ENCODE peak calls at places on chromosomes 13 and 19, in nine cellular contexts. C is suprapubic skin, I is endodermal cell, T is transverse colon, N is thoracic aorta, W is Peyer's patch, S is heart right ventricle, A is tibial nerve, V is sigmoid colon. J is an unnamed sample.
A peak's percentile ranks its signal among the peaks of the same experiment; 100 is the strongest.

GRCh38 chr19:58397533-58398037 is 2.1 kb downstream of the RNF225 start:
- DNase-seq in C (no peak), I (peak; percentile 55), T (no peak), N (no peak), W (no peak), S (no peak), A (no peak), V (peak; percentile 42), J (no peak)

GRCh38 chr13:34035676-34036325 is 217.9 kb downstream of the RFC3 start:
- DNase-seq in C (no peak), I (no peak), T (no peak), N (no peak), W (no peak), S (no peak), A (no peak), V (no peak), J (no peak)

GRCh38 chr13:32448224-32448623 is 20.3 kb upstream of the N4BP2L1 start:
- DNase-seq in C (no peak), I (no peak), T (no peak), N (no peak), W (no peak), S (no peak), A (no peak), V (no peak), J (no peak)

GRCh38 chr19:33405491-33406461 is 32.3 kb downstream of the CEBPG start:
- DNase-seq in C (peak; percentile 64), I (no peak), T (no peak), N (no peak), W (no peak), S (no peak), A (no peak), V (peak; percentile 71), J (peak; percentile 41)

GRCh38 chr19:16367269-16367683 is 42.6 kb downstream of the KLF2 start:
- DNase-seq in C (no peak), I (no peak), T (no peak), N (no peak), W (peak; percentile 78), S (no peak), A (no peak), V (peak; percentile 27), J (no peak)

GRCh38 chr13:110425444-110425780 is 118.3 kb downstream of the COL4A2 start:
- DNase-seq in C (no peak), I (no peak), T (no peak), N (no peak), W (no peak), S (no peak), A (no peak), V (no peak), J (no peak)

GRCh38 chr13:101698400-101698799 is 245.9 kb downstream of the ITGBL1 start:
- DNase-seq in C (no peak), I (no peak), T (no peak), N (no peak), W (no peak), S (no peak), A (no peak), V (no peak), J (no peak)

GRCh38 chr13:110616103-110617101 is 1.1 kb downstream of the NAXD start:
- DNase-seq in C (no peak), I (peak; percentile 69), T (peak; percentile 52), N (peak; percentile 30), W (peak; percentile 41), S (no peak), A (no peak), V (no peak), J (peak; percentile 77)

GRCh38 chr19:16417660-16418596 is 53.8 kb downstream of the EPS15L1 start:
- DNase-seq in C (no peak), I (peak; percentile 94), T (peak; percentile 55), N (no peak), W (peak; percentile 83), S (peak; percentile 58), A (peak; percentile 76), V (peak; percentile 81), J (no peak)

GRCh38 chr13:32142956-32143375 is 111.4 kb downstream of the FRY start:
- DNase-seq in C (no peak), I (peak; percentile 60), T (no peak), N (no peak), W (no peak), S (no peak), A (no peak), V (no peak), J (no peak)

GRCh38 chr19:19193926-19194325 is 1.9 kb downstream of the RFXANK start:
- DNase-seq in C (no peak), I (no peak), T (no peak), N (no peak), W (no peak), S (no peak), A (no peak), V (no peak), J (no peak)

GRCh38 chr19:18932216-18932841 is 8.7 kb downstream of the HOMER3 start:
- DNase-seq in C (peak; percentile 88), I (peak; percentile 99), T (peak; percentile 90), N (peak; percentile 30), W (peak; percentile 78), S (peak; percentile 69), A (peak; percentile 73), V (peak; percentile 87), J (peak; percentile 85)

GRCh38 chr19:23415561-23416191 is 20.4 kb upstream of the ZNF91 start:
- DNase-seq in C (no peak), I (peak; percentile 96), T (peak; percentile 86), N (no peak), W (no peak), S (peak; percentile 36), A (no peak), V (no peak), J (no peak)

GRCh38 chr19:41908724-41909464 is 19.4 kb downstream of the ERFL start:
- DNase-seq in C (no peak), I (no peak), T (no peak), N (no peak), W (no peak), S (no peak), A (no peak), V (no peak), J (no peak)

GRCh38 chr13:25973085-25973484 is 78.7 kb downstream of the SHISA2 start:
- DNase-seq in C (no peak), I (peak; percentile 68), T (no peak), N (no peak), W (no peak), S (no peak), A (no peak), V (no peak), J (no peak)

GRCh38 chr19:11964858-11965645 is at the start of gene ZNF763:
- DNase-seq in C (peak; percentile 96), I (peak; percentile 98), T (peak; percentile 98), N (peak; percentile 82), W (peak; percentile 99), S (peak; percentile 95), A (peak; percentile 98), V (peak; percentile 97), J (peak; percentile 97)

GRCh38 chr19:50496189-50497029 is 14.6 kb downstream of the JOSD2 start:
- DNase-seq in C (no peak), I (peak; percentile 77), T (no peak), N (no peak), W (no peak), S (peak; percentile 70), A (no peak), V (peak; percentile 60), J (peak; percentile 62)

GRCh38 chr19:48359123-48359522 is 4.6 kb downstream of the TMEM143 start:
- DNase-seq in C (no peak), I (no peak), T (no peak), N (no peak), W (no peak), S (no peak), A (no peak), V (no peak), J (no peak)

GRCh38 chr19:15432018-15432494 is 13.3 kb upstream of the AKAP8L start:
- DNase-seq in C (peak; percentile 64), I (no peak), T (no peak), N (no peak), W (no peak), S (no peak), A (no peak), V (peak; percentile 67), J (no peak)

GRCh38 chr19:35013047-35013819 is 13.1 kb downstream of the GRAMD1A start:
- DNase-seq in C (peak; percentile 84), I (peak; percentile 96), T (peak; percentile 77), N (peak; percentile 46), W (peak; percentile 75), S (peak; percentile 78), A (peak; percentile 69), V (peak; percentile 92), J (peak; percentile 68)
- TF ChIP-seq CTCF in C (peak; percentile 96), I (peak; percentile 98), T (peak; percentile 99), N (peak; percentile 98), W (peak; percentile 93), S (peak; percentile 95), A (peak; percentile 92), V (peak; percentile 84), J (peak; percentile 95)

GRCh38 chr19:7516281-7516862 is 469 bp downstream of the ZNF358 start:
- DNase-seq in C (peak; percentile 57), I (no peak), T (no peak), N (no peak), W (no peak), S (no peak), A (no peak), V (peak; percentile 69), J (peak; percentile 66)
- H3K27ac ChIP-seq in C (peak overlapping the region; percentile 80), I (peak overlapping the region; percentile 19), T (peak overlapping the region; percentile 86), N (peak overlapping the region; percentile 85), W (peak overlapping the region; percentile 87), S (peak overlapping the region; percentile 80), A (peak overlapping the region; percentile 82), V (peak overlapping the region; percentile 96), J (peak overlapping the region; percentile 97)

DNA sequence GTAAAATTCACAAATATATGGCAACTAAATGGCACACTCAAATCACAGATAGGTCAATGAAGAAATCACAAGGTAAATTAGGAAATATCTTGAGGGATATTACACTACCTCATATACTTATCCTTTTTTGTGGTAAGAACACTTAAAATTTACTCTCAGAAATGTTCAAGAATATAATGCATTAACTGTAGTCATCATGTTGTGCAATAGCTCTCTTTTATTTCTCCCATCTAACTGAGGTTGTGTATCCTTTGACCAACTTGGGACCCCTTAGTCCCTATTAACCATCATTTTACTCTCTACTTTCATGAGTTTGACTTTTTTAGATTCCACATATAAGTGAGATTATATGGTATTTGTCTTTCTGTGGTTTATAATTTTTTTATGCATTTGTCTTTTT is 52.6 kb downstream of the WTIP start:
- DNase-seq in C (no peak), I (no peak), T (no peak), N (no peak), W (no peak), S (no peak), A (no peak), V (no peak), J (no peak)
- H3K4me3 ChIP-seq in C (no peak overlapping the region), I (no peak overlapping the region), T (no peak overlapping the region), N (no peak overlapping the region), W (no peak overlapping the region), S (no peak overlapping the region), A (no peak overlapping the region), V (no peak overlapping the region), J (no peak overlapping the region)

DNA sequence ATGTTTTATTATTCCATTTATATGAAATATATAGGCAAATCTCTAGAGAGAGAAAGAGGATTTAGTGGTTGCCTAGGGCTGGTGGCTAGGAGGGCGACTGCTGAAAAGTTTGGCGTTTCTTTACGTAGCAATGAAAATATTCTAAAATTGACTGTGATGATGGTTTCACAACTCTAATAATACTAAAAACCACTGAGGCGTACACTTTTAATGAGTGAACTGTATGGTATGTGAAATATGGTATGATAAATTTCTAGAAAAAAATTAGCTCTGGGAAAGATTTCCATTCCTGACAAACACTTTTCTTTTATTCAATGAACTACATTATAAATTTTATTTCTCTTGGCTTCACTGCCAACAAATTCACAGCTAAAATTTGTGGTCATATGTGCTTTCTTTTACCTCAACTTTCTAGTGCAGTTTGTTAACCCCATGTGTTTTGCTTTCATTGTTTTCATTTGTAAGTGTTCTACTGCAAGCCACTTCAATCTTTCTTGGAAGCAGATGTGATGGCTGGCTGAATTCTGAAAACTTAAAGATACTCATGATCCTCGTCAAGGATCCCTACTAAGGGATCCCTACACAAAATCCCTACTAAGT is 11.1 kb downstream of the ZC3H13 start:
- DNase-seq in C (no peak), I (no peak), T (no peak), N (no peak), W (no peak), S (no peak), A (no peak), V (no peak), J (no peak)
- TF ChIP-seq CTCF in C (no peak), I (no peak), T (no peak), N (no peak), W (no peak), S (no peak), A (no peak), V (no peak), J (no peak)

J was measured in tibial artery.